ENCODE peak calls at places on chromosome 15, in nine cellular contexts. S, H, K, B, Z, E, T, P and F are unnamed samples.

GRCh38 chr15:79724312-79724711 is 172.5 kb downstream of the MTHFS start:
- DNase-seq in S (peak; percentile 69), H (no peak), K (peak; percentile 8), B (no peak), Z (no peak), E (no peak), T (no peak), P (no peak), F (no peak)

GRCh38 chr15:100900895-100901169 is 18.3 kb upstream of the LRRK1 start:
- DNase-seq in S (no peak), H (no peak), K (no peak), B (no peak), Z (no peak), E (no peak), T (no peak), P (no peak), F (no peak)

GRCh38 chr15:58931985-58932384 is 1.5 kb downstream of the SLTM start:
- DNase-seq in S (peak; percentile 78), H (no peak), K (peak; percentile 23), B (no peak), Z (no peak), E (no peak), T (no peak), P (no peak), F (peak; percentile 76)

GRCh38 chr15:36954486-36954885 is 145.9 kb downstream of the MEIS2 start:
- DNase-seq in S (peak; percentile 36), H (no peak), K (peak; percentile 31), B (no peak), Z (no peak), E (no peak), T (no peak), P (no peak), F (no peak)

GRCh38 chr15:42858999-42859789 is 61.4 kb downstream of the TTBK2 start:
- DNase-seq in S (no peak), H (no peak), K (no peak), B (no peak), Z (no peak), E (no peak), T (no peak), P (no peak), F (no peak)

GRCh38 chr15:63915888-63916731 is 82.4 kb upstream of the HERC1 start:
- DNase-seq in S (peak; percentile 58), H (no peak), K (no peak), B (peak; percentile 51), Z (no peak), E (no peak), T (no peak), P (no peak), F (no peak)

GRCh38 chr15:70248116-70249025 is 150.7 kb upstream of the TLE3 start:
- DNase-seq in S (no peak), H (no peak), K (no peak), B (peak; percentile 49), Z (no peak), E (no peak), T (peak; percentile 35), P (no peak), F (no peak)

GRCh38 chr15:35705030-35705884 is 159.3 kb upstream of the DPH6 start:
- DNase-seq in S (no peak), H (no peak), K (no peak), B (no peak), Z (no peak), E (no peak), T (no peak), P (no peak), F (no peak)

GRCh38 chr15:90774731-90775521 is 57.8 kb downstream of the BLM start:
- DNase-seq in S (peak; percentile 75), H (no peak), K (peak; percentile 67), B (no peak), Z (peak; percentile 18), E (no peak), T (peak; percentile 5), P (no peak), F (peak; percentile 56)

GRCh38 chr15:95663156-95663831 is 667.2 kb upstream of the NR2F2 start:
- DNase-seq in S (peak; percentile 78), H (no peak), K (peak; percentile 2), B (no peak), Z (no peak), E (no peak), T (no peak), P (no peak), F (no peak)

GRCh38 chr15:29611057-29611456 is 211.2 kb downstream of the TJP1 start:
- DNase-seq in S (no peak), H (no peak), K (no peak), B (no peak), Z (no peak), E (no peak), T (no peak), P (no peak), F (no peak)

GRCh38 chr15:29379647-29380046 is 110.0 kb upstream of the NSMCE3 start:
- DNase-seq in S (no peak), H (no peak), K (no peak), B (no peak), Z (no peak), E (no peak), T (no peak), P (no peak), F (no peak)

GRCh38 chr15:100897201-100897872 is 17.7 kb downstream of the ALDH1A3 start:
- DNase-seq in S (no peak), H (no peak), K (no peak), B (no peak), Z (no peak), E (no peak), T (no peak), P (no peak), F (peak; percentile 5)

GRCh38 chr15:72199721-72200212 is 2.2 kb upstream of the GRAMD2A start:
- DNase-seq in S (peak; percentile 74), H (peak; percentile 79), K (peak; percentile 65), B (no peak), Z (peak; percentile 65), E (no peak), T (peak; percentile 82), P (peak; percentile 61), F (peak; percentile 97)

GRCh38 chr15:72136170-72137051 is 18.2 kb downstream of the SENP8 start:
- DNase-seq in S (no peak), H (no peak), K (no peak), B (no peak), Z (no peak), E (no peak), T (no peak), P (no peak), F (no peak)

GRCh38 chr15:78048410-78048946 is 29.0 kb downstream of the TBC1D2B start:
- DNase-seq in S (no peak), H (no peak), K (no peak), B (no peak), Z (no peak), E (no peak), T (no peak), P (no peak), F (no peak)

GRCh38 chr15:83940136-83940535 is 286.2 kb downstream of the ADAMTSL3 start:
- DNase-seq in S (no peak), H (no peak), K (no peak), B (no peak), Z (no peak), E (no peak), T (no peak), P (no peak), F (no peak)

GRCh38 chr15:25058080-25058785 is 103.4 kb downstream of the SNRPN start:
- DNase-seq in S (no peak), H (peak; percentile 15), K (no peak), B (peak; percentile 61), Z (no peak), E (no peak), T (no peak), P (no peak), F (no peak)
- H3K9me3 ChIP-seq in S (no peaks in the 10 kb centered on the region), H (peaks cover 100% of the 10 kb centered on the region), K (peaks cover 98% of the 10 kb centered on the region), B (peaks cover 94% of the 10 kb centered on the region), Z (peaks cover 66% of the 10 kb centered on the region), E (peaks cover 100% of the 10 kb centered on the region), T (peaks cover 3% of the 10 kb centered on the region), P (peaks cover 94% of the 10 kb centered on the region), F (peaks cover 25% of the 10 kb centered on the region)

DNA sequence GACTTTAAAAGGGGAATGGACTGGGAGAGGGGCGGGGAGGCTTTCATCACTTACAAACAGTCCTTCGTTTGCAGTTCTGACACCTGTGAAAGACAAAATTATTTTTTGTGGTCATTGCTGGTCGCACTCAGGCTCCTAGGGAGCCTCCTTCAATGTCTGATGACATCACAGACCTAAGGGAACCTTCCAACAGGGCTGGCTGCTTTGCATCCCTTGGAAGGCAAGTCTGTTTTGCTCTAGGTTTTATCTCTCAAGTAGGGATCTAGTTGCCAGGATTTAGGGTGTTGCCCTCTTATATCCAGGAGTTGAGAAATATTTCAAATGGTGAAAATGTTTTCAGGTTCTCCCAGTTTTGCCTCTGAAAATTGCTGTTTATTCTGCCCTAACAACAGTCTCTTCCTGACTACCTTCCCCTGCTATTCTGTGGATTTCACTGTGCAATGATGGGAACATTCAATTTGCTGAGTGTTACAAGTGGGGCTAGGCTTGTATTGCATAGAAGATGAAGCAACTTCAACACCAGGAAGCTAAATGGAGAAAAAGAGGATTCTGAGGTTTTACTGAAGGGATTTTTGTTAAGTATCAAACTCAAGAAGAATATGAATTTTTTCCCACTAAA is 75.9 kb upstream of the ARRDC4 start:
- DNase-seq in S (no peak), H (no peak), K (no peak), B (no peak), Z (no peak), E (no peak), T (no peak), P (no peak), F (no peak)
- H3K27ac ChIP-seq in S (no peak overlapping the region), H (no peak overlapping the region), K (no peak overlapping the region), B (no peak overlapping the region), Z (no peak overlapping the region), E (no peak overlapping the region), T (no peak overlapping the region), P (no peak overlapping the region), F (no peak overlapping the region)

GRCh38 chr15:75065851-75066509 is 42.6 kb downstream of the PPCDC start:
- DNase-seq in S (no peak), H (no peak), K (no peak), B (no peak), Z (no peak), E (no peak), T (no peak), P (no peak), F (no peak)

GRCh38 chr15:75067123-75067854 is 43.9 kb downstream of the PPCDC start:
- DNase-seq in S (peak; percentile 53), H (no peak), K (peak; percentile 90), B (no peak), Z (peak; percentile 12), E (no peak), T (peak; percentile 44), P (peak; percentile 9), F (no peak)

GRCh38 chr15:75070674-75071073 is 47.3 kb downstream of the PPCDC start:
- DNase-seq in S (no peak), H (no peak), K (no peak), B (no peak), Z (no peak), E (no peak), T (no peak), P (no peak), F (no peak)

GRCh38 chr15:75069301-75069925 is 46.0 kb downstream of the PPCDC start:
- DNase-seq in S (no peak), H (no peak), K (no peak), B (no peak), Z (no peak), E (no peak), T (no peak), P (no peak), F (no peak)

GRCh38 chr15:75068748-75069147 is 45.4 kb downstream of the PPCDC start:
- DNase-seq in S (no peak), H (no peak), K (no peak), B (no peak), Z (no peak), E (no peak), T (no peak), P (no peak), F (no peak)
- H3K9me3 ChIP-seq in S (no peaks in the 10 kb centered on the region), H (no peaks in the 10 kb centered on the region), K (no peaks in the 10 kb centered on the region), B (no peaks in the 10 kb centered on the region), Z (no peaks in the 10 kb centered on the region), E (peaks cover 8% of the 10 kb centered on the region), T (no peaks in the 10 kb centered on the region), P (no peaks in the 10 kb centered on the region), F (no peaks in the 10 kb centered on the region)

GRCh38 chr15:56978898-56979662 is 60.6 kb downstream of the TCF12 start:
- DNase-seq in S (peak; percentile 69), H (no peak), K (peak; percentile 41), B (no peak), Z (no peak), E (no peak), T (no peak), P (no peak), F (peak; percentile 9)
- H3K27ac ChIP-seq in S (peak overlapping the region; percentile 36), H (no peak overlapping the region), K (peak overlapping the region; percentile 51), B (no peak overlapping the region), Z (no peak overlapping the region), E (no peak overlapping the region), T (peak overlapping the region; percentile 79), P (no peak overlapping the region), F (no peak overlapping the region)